ENCODE peak calls at places on chromosomes 5 and 9, in ten cellular contexts. I is spleen, K is A549, D is uterus, F is breast epithelium, A is heart left ventricle, N is adrenal gland, R is K562, C is tibial nerve, V is right lobe of liver. U is an unnamed sample. For H3K4me1, the result is how much of the 10 kb centered on the place peaks cover.

GRCh38 chr5:133265720-133266575 is 214.1 kb downstream of the HSPA4 start:
- DNase-seq in N (no peak), I (peak), A (no peak), K (no peak), C (no peak), R (no peak), V (no peak), F (no peak), D (no peak), U (no peak)

GRCh38 chr9:36903541-36904435 is 130.3 kb downstream of the PAX5 start:
- DNase-seq in I (no peak), F (no peak), N (peak), K (peak), C (no peak), A (no peak), D (no peak), V (no peak), R (peak), U (no peak)

GRCh38 chr5:128695791-128696520 is 157.9 kb upstream of the FBN2 start:
- DNase-seq in N (no peak), R (no peak), I (no peak), D (no peak), A (no peak), V (no peak), F (no peak), C (no peak), K (no peak), U (no peak)

GRCh38 chr9:99359336-99359735 is 137.3 kb downstream of the SEC61B start:
- DNase-seq in N (no peak), F (no peak), R (no peak), I (no peak), C (no peak), A (no peak), K (no peak), V (no peak), D (no peak), U (no peak)

GRCh38 chr5:172687983-172688734 is 47.1 kb downstream of the NEURL1B start:
- DNase-seq in A (no peak), R (no peak), N (no peak), F (no peak), K (no peak), D (no peak), C (no peak), I (peak), V (no peak), U (peak)

GRCh38 chr5:107424461-107424860 is 246.3 kb downstream of the EFNA5 start:
- DNase-seq in N (no peak), V (no peak), D (no peak), R (no peak), I (no peak), A (no peak), K (no peak), F (no peak), C (no peak), U (no peak)

GRCh38 chr5:149406979-149407306 is 27.9 kb upstream of the IL17B start:
- DNase-seq in V (no peak), A (no peak), D (no peak), C (no peak), K (no peak), F (no peak), I (no peak), N (no peak), R (no peak), U (no peak)

GRCh38 chr9:82680179-82680935 is 382.6 kb downstream of the RASEF start:
- DNase-seq in D (no peak), N (no peak), F (no peak), V (no peak), R (no peak), K (no peak), I (no peak), A (no peak), C (no peak), U (no peak)

GRCh38 chr9:32394381-32395049 is 10.1 kb downstream of the ACO1 start:
- DNase-seq in A (no peak), V (no peak), D (no peak), K (no peak), I (no peak), F (no peak), C (no peak), N (no peak), R (no peak), U (no peak)

GRCh38 chr9:26112724-26113123 is 434.5 kb upstream of the TUSC1 start:
- DNase-seq in R (no peak), A (no peak), N (no peak), F (no peak), I (no peak), D (no peak), C (no peak), V (no peak), K (no peak), U (no peak)

GRCh38 chr5:160938532-160938931 is 86.5 kb upstream of the ATP10B start:
- DNase-seq in D (no peak), N (no peak), C (no peak), F (peak), A (peak), R (no peak), I (no peak), V (no peak), K (peak), U (peak)

GRCh38 chr9:106438928-106439327 is 424.0 kb upstream of the ZNF462 start:
- DNase-seq in F (no peak), A (no peak), R (no peak), D (no peak), V (no peak), K (no peak), C (no peak), N (no peak), I (no peak), U (no peak)

GRCh38 chr9:92633879-92634278 is 36.1 kb downstream of the IPPK start:
- DNase-seq in R (no peak), F (no peak), A (no peak), D (peak), N (no peak), C (no peak), I (peak), V (no peak), K (no peak), U (no peak)

GRCh38 chr9:616694-617093 is 224.8 kb upstream of the DMRT1 start:
- DNase-seq in A (no peak), N (no peak), F (no peak), K (no peak), V (no peak), R (no peak), C (no peak), I (no peak), D (no peak), U (no peak)

GRCh38 chr9:98852961-98853360 is 45.5 kb downstream of the GALNT12 start:
- DNase-seq in I (no peak), R (no peak), C (no peak), F (no peak), K (no peak), A (no peak), D (no peak), N (no peak), V (no peak), U (no peak)

GRCh38 chr9:33132249-33132772 is 34.8 kb downstream of the B4GALT1 start:
- DNase-seq in I (peak), R (no peak), A (no peak), N (peak), F (no peak), C (no peak), D (peak), V (no peak), K (peak), U (no peak)

GRCh38 chr9:73146113-73146815 is 5.4 kb upstream of the ANXA1 start:
- DNase-seq in V (no peak), D (no peak), R (no peak), I (no peak), C (no peak), N (no peak), F (no peak), A (no peak), K (no peak), U (no peak)

GRCh38 chr9:121773954-121774714 is 122.7 kb downstream of the DAB2IP start:
- DNase-seq in D (no peak), C (no peak), A (peak), I (peak), F (no peak), N (peak), V (peak), K (no peak), R (no peak), U (no peak)

GRCh38 chr5:154298060-154298459 is 107.5 kb downstream of the GALNT10 start:
- DNase-seq in R (no peak), D (no peak), F (no peak), I (no peak), A (no peak), V (no peak), N (no peak), C (no peak), K (no peak), U (no peak)

GRCh38 chr5:147558131-147558730 is 48.4 kb upstream of the DPYSL3 start:
- DNase-seq in A (no peak), D (no peak), N (no peak), R (no peak), V (no peak), I (no peak), C (no peak), F (no peak), K (no peak), U (no peak)

GRCh38 chr9:27341545-27342294 is 44.8 kb upstream of the EQTN start:
- DNase-seq in K (no peak), A (no peak), D (no peak), F (no peak), I (no peak), V (no peak), C (no peak), R (no peak), N (no peak), U (peak)

GRCh38 chr5:124746252-124746915 is at the start of gene ZNF608:
- DNase-seq in A (peak), R (no peak), D (peak), I (no peak), K (peak), F (peak), V (no peak), C (peak), N (peak), U (peak)

GRCh38 chr5:73160239-73160671 is 12.7 kb upstream of the TMEM174 start:
- DNase-seq in N (no peak), V (no peak), F (no peak), I (no peak), C (no peak), D (no peak), R (no peak), A (no peak), K (no peak), U (no peak)

GRCh38 chr9:123327697-123328100 is 28.3 kb upstream of the CRB2 start:
- DNase-seq in R (no peak), V (no peak), F (peak), K (no peak), C (no peak), A (no peak), N (no peak), I (no peak), D (no peak), U (peak)

GRCh38 chr5:79705632-79706031 is 16.0 kb downstream of the CMYA5 start:
- DNase-seq in A (no peak), D (no peak), R (no peak), F (no peak), K (no peak), N (no peak), I (no peak), V (no peak), C (no peak), U (no peak)

GRCh38 chr9:119963258-119963797 is 594.1 kb upstream of the BRINP1 start:
- DNase-seq in V (no peak), C (no peak), R (no peak), N (no peak), K (peak), I (no peak), A (no peak), F (peak), D (no peak), U (no peak)

GRCh38 chr5:118808441-118808840 is 179.9 kb downstream of the DTWD2 start:
- DNase-seq in V (no peak), C (no peak), K (no peak), N (no peak), F (no peak), A (no peak), R (no peak), D (no peak), I (no peak), U (no peak)

GRCh38 chr9:63859475-63860215 is 1425.4 kb downstream of the FOXD4L5 start:
- DNase-seq in F (peak), R (peak), A (peak), N (peak), C (no peak), K (peak), V (peak), D (peak), I (peak), U (no peak)

GRCh38 chr5:179285236-179285635 is 60.0 kb downstream of the ADAMTS2 start:
- DNase-seq in I (peak), C (no peak), F (no peak), K (no peak), A (peak), V (peak), N (peak), D (peak), R (no peak), U (no peak)

GRCh38 chr5:134184155-134185135 is 7.7 kb upstream of the SKP1 start:
- DNase-seq in F (peak), R (peak), K (peak), N (peak), I (peak), A (peak), D (peak), V (peak), C (peak), U (peak)

GRCh38 chr9:36396985-36397384 is 3.1 kb downstream of the RNF38 start:
- DNase-seq in A (no peak), K (peak), C (no peak), V (no peak), D (no peak), R (no peak), I (no peak), F (no peak), N (no peak), U (no peak)

GRCh38 chr5:145495741-145496140 is 339.4 kb downstream of the PRELID2 start:
- DNase-seq in F (no peak), R (no peak), N (peak), C (no peak), I (no peak), V (no peak), A (no peak), K (peak), D (no peak), U (no peak)

GRCh38 chr9:2343756-2344155 is 277.8 kb upstream of the VLDLR start:
- DNase-seq in K (no peak), D (no peak), R (no peak), A (no peak), C (no peak), N (no peak), V (no peak), F (no peak), I (no peak), U (no peak)

GRCh38 chr9:88965473-88965872 is 25.8 kb upstream of the S1PR3 start:
- DNase-seq in K (no peak), N (no peak), R (no peak), V (no peak), D (no peak), I (no peak), C (no peak), A (no peak), F (no peak), U (no peak)

GRCh38 chr5:4204616-4205151 is 609.1 kb downstream of the IRX1 start:
- DNase-seq in D (no peak), K (no peak), I (no peak), F (no peak), R (no peak), V (no peak), A (no peak), N (no peak), C (no peak), U (no peak)

GRCh38 chr9:15422355-15423327 is at the start of gene SNAPC3:
- DNase-seq in N (peak), K (peak), A (peak), V (peak), D (peak), R (peak), I (peak), C (peak), F (peak), U (peak)
- TF ChIP-seq POLR2A in N (peak), K (peak), A (no peak), V (peak), D (peak), R (peak), I (peak), C (peak), F (peak), U (peak)

DNA sequence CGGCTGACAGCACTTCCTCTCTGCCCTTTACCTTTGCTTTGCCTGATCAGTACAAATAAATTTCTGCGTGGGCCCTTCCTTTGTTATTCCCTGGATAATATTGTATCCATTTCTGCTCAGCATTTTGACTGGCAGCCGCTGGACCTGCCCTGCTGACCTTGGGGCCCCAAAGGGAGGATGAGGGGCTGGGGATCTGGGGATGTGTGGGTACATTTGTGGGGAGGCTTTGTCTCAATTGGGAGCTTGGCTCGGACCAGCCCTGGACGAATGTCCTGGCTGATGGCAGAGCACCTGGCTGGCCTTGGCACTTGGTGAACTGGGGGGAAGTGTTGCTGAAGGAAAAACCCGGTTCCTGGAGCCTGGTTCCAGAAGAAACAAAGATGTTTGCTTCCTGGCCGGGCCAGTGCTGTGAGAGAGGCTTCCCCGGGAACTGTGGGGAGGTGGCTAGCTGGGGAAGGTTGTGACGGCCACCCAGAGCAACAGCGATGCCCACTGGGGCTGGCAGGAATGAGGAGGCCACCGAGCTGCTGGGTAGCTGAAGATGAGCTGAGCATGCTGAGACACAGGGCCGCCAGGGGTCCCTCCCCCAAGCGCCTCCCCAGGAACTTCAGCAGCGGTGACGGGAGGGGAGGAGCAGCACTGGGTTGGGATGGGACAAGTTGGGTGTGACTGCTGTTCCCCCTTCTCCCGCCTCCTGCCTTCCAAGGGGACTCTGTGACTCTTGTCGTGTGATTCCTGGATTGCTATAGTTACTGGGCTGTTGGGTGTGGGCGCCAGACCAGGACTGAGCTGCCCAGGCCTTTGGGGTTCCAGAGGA is 8.4 kb downstream of the LMX1B start:
- DNase-seq in V (no peak), C (no peak), N (no peak), I (no peak), F (peak), A (no peak), D (no peak), K (no peak), R (no peak), U (no peak)
- H3K4me1 ChIP-seq in V (under half), C (under half), N (under half), I (half or more), F (under half), A (under half), D (under half), K (under half), R (under half), U (under half)

DNA sequence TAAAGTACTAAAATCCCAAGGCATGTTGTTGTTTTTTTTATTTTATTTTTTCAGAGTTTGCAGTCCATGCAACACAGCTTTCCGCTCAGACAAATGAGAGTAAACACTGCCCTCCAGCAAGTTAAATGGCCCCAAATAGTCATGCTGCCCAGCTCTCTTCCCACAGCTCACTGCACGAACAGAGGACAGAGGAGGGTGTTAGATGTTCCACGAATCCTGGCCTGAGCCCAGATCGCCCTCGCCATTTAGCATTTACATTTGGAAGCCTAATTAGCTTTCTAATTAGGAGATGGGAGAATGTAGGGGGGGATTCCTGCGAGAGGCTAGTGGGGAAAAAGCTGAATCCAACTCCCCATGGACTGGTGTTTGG is 1.9 kb downstream of the NIM1K start:
- DNase-seq in F (no peak), K (no peak), C (no peak), I (no peak), D (no peak), A (no peak), V (no peak), N (no peak), R (no peak), U (no peak)
- H3K4me3 ChIP-seq in F (no peak), K (peak), C (peak), I (no peak), D (no peak), A (peak), V (no peak), N (no peak), R (no peak), U (no peak)

DNA sequence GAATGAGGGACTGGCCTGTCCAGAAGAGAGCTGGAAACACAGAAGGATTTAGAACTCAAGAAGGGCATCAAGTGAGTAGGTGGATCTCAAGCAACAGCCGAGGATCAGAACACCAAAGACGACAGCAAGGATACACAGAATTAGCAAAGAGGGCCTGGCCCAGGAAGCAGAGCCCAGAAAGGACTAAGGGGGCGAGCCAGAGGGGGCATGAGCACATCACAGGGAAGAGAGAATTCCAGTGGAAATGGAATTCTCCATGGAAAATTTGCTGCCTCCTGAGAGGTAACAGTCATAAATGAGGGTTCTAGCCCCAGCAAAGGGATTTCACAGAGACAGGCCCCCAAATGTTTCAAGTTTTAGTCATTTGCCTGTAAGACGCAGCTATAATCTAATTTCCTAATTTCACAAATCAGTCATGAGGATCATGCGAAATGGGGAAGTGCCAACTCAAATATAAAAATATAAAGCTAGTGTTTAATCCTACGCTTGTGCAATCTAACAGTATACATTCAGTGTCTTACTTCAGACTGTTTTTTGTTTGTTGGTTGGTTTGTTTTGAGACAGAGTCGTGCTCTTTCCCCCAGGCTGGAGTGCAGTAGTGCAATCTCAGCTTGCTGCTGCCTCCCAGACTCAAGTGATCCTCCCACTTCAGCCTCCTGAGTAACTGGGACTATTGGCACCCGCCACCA is 46.7 kb downstream of the FNBP1 start:
- DNase-seq in N (no peak), R (no peak), A (no peak), C (no peak), D (no peak), F (peak), V (no peak), K (no peak), I (no peak), U (no peak)
- TF ChIP-seq POLR2A in N (no peak), R (no peak), A (no peak), C (no peak), D (no peak), F (no peak), V (no peak), K (no peak), I (no peak), U (no peak)

GRCh38 chr9:133952598-133953550 is 39.2 kb downstream of the VAV2 start:
- DNase-seq in R (no peak), D (no peak), N (no peak), K (no peak), V (peak), A (no peak), C (no peak), F (no peak), I (peak), U (no peak)

GRCh38 chr9:133951265-133951664 is 40.9 kb downstream of the VAV2 start:
- DNase-seq in F (no peak), C (no peak), A (no peak), V (peak), N (no peak), K (no peak), D (no peak), I (peak), R (no peak), U (no peak)

GRCh38 chr9:133949486-133950061 is 42.5 kb downstream of the VAV2 start:
- DNase-seq in F (no peak), I (peak), K (no peak), R (no peak), N (no peak), A (no peak), D (no peak), C (no peak), V (peak), U (no peak)

GRCh38 chr9:133950206-133950915 is 41.8 kb downstream of the VAV2 start:
- DNase-seq in I (peak), A (peak), D (no peak), F (no peak), N (no peak), R (no peak), V (peak), C (no peak), K (no peak), U (no peak)

GRCh38 chr9:133950916-133951231 is 41.2 kb downstream of the VAV2 start:
- DNase-seq in N (no peak), V (no peak), I (no peak), K (no peak), A (no peak), C (no peak), R (no peak), F (no peak), D (no peak), U (no peak)
- H3K4me1 ChIP-seq in N (under half), V (under half), I (half or more), K (under half), A (under half), C (under half), R (under half), F (under half), D (under half), U (under half)

GRCh38 chr9:133161542-133161950 is 2.2 kb downstream of the GBGT1 start:
- DNase-seq in C (no peak), A (no peak), K (no peak), I (peak), F (no peak), R (no peak), N (no peak), D (no peak), V (no peak), U (no peak)
- H3K4me3 ChIP-seq in C (no peak), A (no peak), K (no peak), I (no peak), F (no peak), R (no peak), N (no peak), D (no peak), V (no peak), U (no peak)

GRCh38 chr5:82939326-82939725 is 137.9 kb downstream of the TMEM167A start:
- DNase-seq in D (no peak), N (no peak), C (no peak), K (no peak), I (no peak), A (no peak), F (no peak), R (no peak), V (no peak), U (no peak)
- TF ChIP-seq POLR2A in D (no peak), N (no peak), C (no peak), K (no peak), I (no peak), A (no peak), F (no peak), R (no peak), V (no peak), U (no peak)

U was measured in transverse colon.